ENCODE peak calls at places on chromosomes 7 and 10, in nine cellular contexts. Y, H, Q, B, I, T, S, U and C are unnamed samples.
A peak's percentile ranks its signal among the peaks of the same experiment; 100 is the strongest.

GRCh38 chr10:97898429-97898828 is 48.8 kb downstream of the GOLGA7B start:
- DNase-seq in Y (no peak), H (no peak), Q (no peak), B (no peak), I (no peak), T (no peak), S (no peak), U (no peak), C (no peak)

GRCh38 chr10:72765051-72765450 is 73.1 kb downstream of the MCU start:
- DNase-seq in Y (no peak), H (no peak), Q (no peak), B (no peak), I (no peak), T (no peak), S (no peak), U (no peak), C (no peak)

GRCh38 chr7:98879198-98879988 is 1.1 kb downstream of the TRRAP start:
- DNase-seq in Y (no peak), H (no peak), Q (peak; percentile 66), B (peak; percentile 60), I (peak; percentile 46), T (no peak), S (no peak), U (peak; percentile 73), C (no peak)

GRCh38 chr10:99331207-99331803 is 2.1 kb downstream of the CNNM1 start:
- DNase-seq in Y (no peak), H (no peak), Q (no peak), B (no peak), I (peak; percentile 26), T (no peak), S (no peak), U (no peak), C (no peak)

GRCh38 chr10:86065711-86066251 is 300.8 kb downstream of the GRID1 start:
- DNase-seq in Y (no peak), H (no peak), Q (no peak), B (no peak), I (no peak), T (no peak), S (no peak), U (no peak), C (no peak)

GRCh38 chr7:140810830-140811556 is 113.7 kb downstream of the BRAF start:
- DNase-seq in Y (no peak), H (peak; percentile 72), Q (peak; percentile 63), B (peak; percentile 50), I (peak; percentile 68), T (peak; percentile 73), S (no peak), U (peak; percentile 48), C (peak; percentile 65)

GRCh38 chr7:133950856-133951255 is 176.3 kb upstream of the LRGUK start:
- DNase-seq in Y (no peak), H (no peak), Q (no peak), B (no peak), I (no peak), T (no peak), S (no peak), U (no peak), C (no peak)

GRCh38 chr10:52250562-52250961 is 63.5 kb upstream of the DKK1 start:
- DNase-seq in Y (no peak), H (no peak), Q (no peak), B (no peak), I (no peak), T (no peak), S (no peak), U (no peak), C (no peak)

GRCh38 chr7:106775552-106775936 is 89.5 kb upstream of the PIK3CG start:
- DNase-seq in Y (peak; percentile 61), H (no peak), Q (no peak), B (no peak), I (peak; percentile 76), T (no peak), S (no peak), U (no peak), C (no peak)

GRCh38 chr7:12403287-12404181 is at the start of gene VWDE:
- DNase-seq in Y (no peak), H (peak; percentile 37), Q (peak; percentile 69), B (peak; percentile 71), I (no peak), T (no peak), S (no peak), U (peak; percentile 56), C (peak; percentile 63)
- TF ChIP-seq CTCF in Y (no peak), H (no peak), Q (no peak), B (no peak), I (no peak), T (peak; percentile 37), S (no peak), U (no peak), C (no peak)

DNA sequence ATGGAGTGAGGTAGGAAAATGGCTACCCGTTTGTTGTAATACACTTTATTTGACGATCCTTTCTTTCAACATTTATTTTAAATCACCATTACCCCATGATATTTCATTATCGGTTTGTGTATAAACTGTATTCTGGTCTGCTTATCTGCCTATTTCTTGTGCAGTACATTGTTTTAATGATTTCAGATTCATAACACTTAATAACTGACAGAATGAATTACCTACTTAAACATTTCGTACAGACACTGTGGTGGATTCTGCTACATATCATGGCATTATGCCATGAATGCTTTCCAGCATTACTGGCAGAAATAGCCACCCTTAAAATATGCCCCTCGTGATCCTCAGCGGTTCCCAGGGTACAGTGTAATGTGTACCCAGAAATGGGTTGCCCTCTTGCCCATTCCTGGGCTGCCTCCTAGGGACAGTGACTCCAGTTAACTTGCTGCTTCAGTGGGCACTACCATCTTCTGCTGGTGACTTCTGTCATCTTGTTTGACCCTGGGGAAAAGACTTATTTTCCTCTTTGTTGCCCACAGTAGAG is 74.5 kb downstream of the C1GALT1 start:
- DNase-seq in Y (no peak), H (no peak), Q (no peak), B (no peak), I (no peak), T (no peak), S (no peak), U (no peak), C (no peak)
- TF ChIP-seq CTCF in Y (no peak), H (no peak), Q (no peak), B (no peak), I (no peak), T (no peak), S (no peak), U (no peak), C (no peak)

DNA sequence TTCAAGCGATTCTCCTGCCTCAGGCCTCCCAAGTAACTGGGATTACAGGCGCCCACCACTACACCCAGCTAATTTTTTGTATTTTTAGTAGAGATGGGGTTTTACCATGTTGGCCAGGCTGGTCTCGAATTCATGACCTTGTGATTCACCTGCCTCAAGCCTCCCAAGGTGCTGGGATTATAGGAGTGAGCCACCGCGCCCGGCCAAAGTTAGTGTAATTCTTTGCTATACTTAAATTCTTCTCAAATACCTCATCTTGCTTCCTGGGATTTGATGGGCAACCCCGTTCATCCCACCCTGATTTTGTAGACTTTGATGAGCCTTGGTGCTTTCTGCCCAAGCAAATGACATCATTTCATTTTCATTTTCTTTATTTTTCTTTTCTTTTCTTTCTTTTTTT is 54.5 kb downstream of the PAX2 start:
- DNase-seq in Y (no peak), H (no peak), Q (no peak), B (no peak), I (no peak), T (no peak), S (no peak), U (no peak), C (no peak)
- TF ChIP-seq CTCF in Y (no peak), H (no peak), Q (no peak), B (no peak), I (no peak), T (no peak), S (no peak), U (no peak), C (no peak)

DNA sequence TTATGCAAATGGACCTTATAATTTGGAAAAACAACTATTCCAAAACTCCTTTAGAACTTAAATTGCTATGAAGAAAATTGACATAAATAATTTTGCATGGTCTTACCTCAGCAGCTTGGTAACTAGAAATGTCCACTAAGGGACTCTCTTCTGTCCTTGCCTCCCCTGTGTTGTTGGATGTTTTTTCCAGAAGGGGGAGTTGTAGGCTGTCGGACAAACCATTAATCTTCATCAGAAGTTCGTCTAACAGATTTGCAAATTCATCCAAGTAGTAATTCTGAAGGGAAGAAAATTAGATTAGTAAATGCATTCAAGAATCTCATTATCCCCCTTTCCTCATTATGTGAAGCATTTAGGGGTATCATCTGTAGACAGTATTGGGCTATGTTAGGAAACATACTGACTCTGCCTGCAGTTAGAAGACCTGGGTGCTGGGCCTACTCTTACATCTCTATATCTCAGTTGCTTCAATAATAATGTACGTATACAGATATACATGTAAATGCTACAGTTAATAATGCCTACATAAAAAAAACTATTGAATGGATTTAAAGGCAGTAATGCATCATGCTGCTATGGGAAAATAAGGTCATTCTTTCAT is 155.6 kb downstream of the PKD1L1 start:
- DNase-seq in Y (no peak), H (no peak), Q (no peak), B (no peak), I (peak; percentile 25), T (no peak), S (no peak), U (no peak), C (no peak)
- TF ChIP-seq CTCF in Y (peak; percentile 36), H (peak; percentile 32), Q (peak; percentile 49), B (peak; percentile 34), I (peak; percentile 75), T (peak; percentile 50), S (no peak), U (no peak), C (no peak)